ENCODE peak calls at places on chromosomes 13 and 19, in four cellular contexts. M, U, V and B are unnamed samples.

GRCh38 chr13:28541966-28542365 is 47.0 kb upstream of the FLT1 start:
- DNase-seq in U (no peak), M (no peak), V (no peak), B (no peak)

GRCh38 chr13:54949735-54950134 is 1921.1 kb downstream of the OLFM4 start:
- DNase-seq in U (no peak), M (no peak), V (no peak), B (no peak)

GRCh38 chr13:42047561-42048322 is 706 bp upstream of the DGKH start:
- DNase-seq in M (peak; percentile 71), V (peak; percentile 40), U (peak; percentile 8), B (no peak)

GRCh38 chr19:16882146-16882545 is 6.7 kb upstream of the F2RL3 start:
- DNase-seq in V (no peak), M (no peak), U (no peak), B (no peak)

GRCh38 chr13:26688286-26688685 is 72.3 kb downstream of the GPR12 start:
- DNase-seq in V (no peak), M (no peak), U (no peak), B (no peak)

GRCh38 chr13:39942901-39943273 is 287.4 kb downstream of the COG6 start:
- DNase-seq in M (peak; percentile 63), U (peak; percentile 50), V (peak; percentile 58), B (peak; percentile 66)

GRCh38 chr13:100808848-100809247 is 134.3 kb upstream of the TMTC4 start:
- DNase-seq in M (no peak), U (no peak), V (no peak), B (no peak)

GRCh38 chr13:57629821-57630235 is 1.7 kb upstream of the PCDH17 start:
- DNase-seq in U (no peak), V (no peak), M (peak; percentile 95), B (no peak)

GRCh38 chr19:6066661-6067646 is 43.3 kb downstream of the RFX2 start:
- DNase-seq in V (peak; percentile 86), M (peak; percentile 90), U (no peak), B (peak; percentile 97)

GRCh38 chr13:21402586-21403307 is 56.4 kb downstream of the ZDHHC20 start:
- DNase-seq in V (peak; percentile 7), U (no peak), M (no peak), B (peak; percentile 67)

GRCh38 chr13:99344610-99345208 is 37.5 kb upstream of the GPR183 start:
- DNase-seq in U (no peak), M (no peak), V (no peak), B (no peak)

GRCh38 chr19:5128251-5128931 is 159.5 kb downstream of the KDM4B start:
- DNase-seq in M (peak; percentile 78), U (no peak), V (no peak), B (no peak)

GRCh38 chr19:1473056-1473400 is 6.0 kb downstream of the C19orf25 start:
- DNase-seq in M (no peak), U (no peak), V (no peak), B (no peak)

GRCh38 chr13:110410000-110410399 is 102.9 kb downstream of the COL4A2 start:
- DNase-seq in M (no peak), U (no peak), V (no peak), B (no peak)

GRCh38 chr19:11088508-11089253 is 582 bp upstream of the LDLR start:
- DNase-seq in M (no peak), U (no peak), V (no peak), B (peak; percentile 81)

GRCh38 chr13:33236021-33236420 is 49.5 kb downstream of the STARD13 start:
- DNase-seq in U (no peak), M (no peak), V (no peak), B (no peak)

GRCh38 chr19:46049597-46049996 is 8.8 kb upstream of the IGFL4 start:
- DNase-seq in M (no peak), V (no peak), U (no peak), B (no peak)

GRCh38 chr13:46171223-46171622 is 10.8 kb downstream of the LCP1 start:
- DNase-seq in V (no peak), M (no peak), U (no peak), B (no peak)

GRCh38 chr19:41847351-41848105 is 2.7 kb downstream of the DMRTC2 start:
- DNase-seq in U (no peak), V (no peak), M (no peak), B (no peak)

GRCh38 chr19:50663280-50663790 is 14.1 kb downstream of the C19orf81 start:
- DNase-seq in V (peak; percentile 72), M (peak; percentile 64), U (no peak), B (peak; percentile 27)

GRCh38 chr13:105231579-105231978 is 1303.9 kb downstream of the EFNB2 start:
- DNase-seq in V (no peak), M (no peak), U (no peak), B (no peak)

GRCh38 chr13:97273341-97273831 is 51.3 kb downstream of the MBNL2 start:
- DNase-seq in M (no peak), U (no peak), V (no peak), B (no peak)

GRCh38 chr13:46160474-46161066 is 21.4 kb downstream of the LCP1 start:
- DNase-seq in M (peak; percentile 75), V (peak; percentile 47), U (no peak), B (peak; percentile 58)

GRCh38 chr13:114108141-114108761 is 24.2 kb downstream of the RASA3 start:
- DNase-seq in U (no peak), M (no peak), V (no peak), B (no peak)

GRCh38 chr19:51030631-51031030 is 4.2 kb downstream of the KLK12 start:
- DNase-seq in U (no peak), M (peak; percentile 12), V (no peak), B (no peak)

GRCh38 chr13:42174344-42175162 is 97.4 kb upstream of the AKAP11 start:
- DNase-seq in U (no peak), V (no peak), M (no peak), B (no peak)

GRCh38 chr13:51594432-51594831 is 10.2 kb downstream of the WDFY2 start:
- DNase-seq in M (no peak), V (no peak), U (no peak), B (no peak)

GRCh38 chr13:51590231-51590630 is 6.0 kb downstream of the WDFY2 start:
- DNase-seq in M (no peak), U (no peak), V (no peak), B (no peak)

GRCh38 chr13:51589793-51590192 is 5.5 kb downstream of the WDFY2 start:
- DNase-seq in U (no peak), M (peak; percentile 17), V (no peak), B (no peak)

GRCh38 chr13:51588406-51588949 is 4.2 kb downstream of the WDFY2 start:
- DNase-seq in V (no peak), U (no peak), M (no peak), B (no peak)

DNA sequence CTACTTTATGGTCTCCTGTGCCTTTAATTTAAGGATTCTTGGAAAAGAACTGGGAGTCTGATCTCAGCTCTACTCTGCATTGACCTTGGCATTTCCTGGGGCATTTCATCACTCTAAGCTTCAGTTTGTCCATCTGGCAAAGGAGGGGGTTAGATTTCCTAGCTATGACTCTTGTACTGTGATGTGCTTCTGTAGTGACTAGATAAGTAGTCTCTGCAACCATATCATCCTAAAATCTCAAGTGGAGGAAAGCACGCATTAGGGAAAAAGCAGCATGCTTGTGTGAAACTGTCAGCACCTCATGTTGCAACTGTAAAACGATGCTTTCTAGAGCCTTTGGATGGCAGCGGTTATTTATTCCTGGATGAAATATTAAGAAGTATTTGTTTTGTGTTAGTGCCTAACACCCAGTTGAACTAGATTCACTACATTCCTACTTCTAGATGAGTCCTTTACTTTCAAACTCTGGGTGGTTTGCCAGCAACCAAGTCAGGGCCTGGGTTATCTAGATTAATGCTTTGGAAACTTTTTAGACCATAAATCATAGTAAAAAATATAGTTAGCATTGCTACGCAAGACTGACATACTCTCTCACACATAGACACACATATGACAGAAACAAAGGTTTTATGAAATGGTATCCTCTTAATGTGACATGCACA is 6.8 kb downstream of the WDFY2 start:
- DNase-seq in M (peak; percentile 41), U (no peak), V (peak; percentile 35), B (peak; percentile 63)
- TF ChIP-seq PBX3 in M (peak; percentile 93), U (no peak), V (no peak), B (no peak)

GRCh38 chr13:102018716-102019115 is 383.1 kb downstream of the FGF14 start:
- DNase-seq in M (no peak), V (no peak), U (no peak), B (no peak)

GRCh38 chr13:102020611-102021216 is 381.1 kb downstream of the FGF14 start:
- DNase-seq in M (no peak), U (no peak), V (no peak), B (no peak)

GRCh38 chr13:102017248-102017647 is 384.6 kb downstream of the FGF14 start:
- DNase-seq in V (no peak), U (no peak), M (no peak), B (no peak)

GRCh38 chr13:102021777-102022176 is 380.1 kb downstream of the FGF14 start:
- DNase-seq in V (no peak), U (no peak), M (no peak), B (no peak)
- TF ChIP-seq PBX3 in V (no peak), U (no peak), M (no peak), B (no peak)

DNA sequence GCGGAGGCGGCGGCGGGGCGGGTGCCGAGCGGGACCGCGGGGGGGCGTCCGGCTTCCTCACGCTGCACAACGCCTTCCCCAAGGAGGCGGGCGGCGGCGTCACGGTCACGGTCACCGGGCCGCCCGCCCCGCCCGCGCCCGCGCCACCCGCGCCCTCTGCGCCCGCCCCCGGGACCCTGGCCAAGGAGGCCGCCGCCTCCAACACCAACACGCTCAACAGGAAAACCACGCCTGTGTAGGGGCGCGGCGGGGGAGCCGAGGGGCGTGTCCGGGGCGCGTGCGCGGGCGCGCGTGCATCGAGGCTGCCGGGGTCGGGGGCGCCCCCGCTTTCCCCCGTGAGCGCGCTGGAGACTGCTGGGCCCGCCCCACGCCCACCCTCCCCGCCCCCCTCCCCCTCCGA is 8.8 kb upstream of the CACNG6 start:
- DNase-seq in U (no peak), M (peak; percentile 80), V (peak; percentile 64), B (no peak)
- TF ChIP-seq PBX3 in U (no peak), M (no peak), V (no peak), B (no peak)

GRCh38 chr13:94602467-94602866 is 810 bp downstream of the GPR180 start:
- DNase-seq in M (no peak), U (no peak), V (no peak), B (no peak)
- TF ChIP-seq PBX3 in M (no peak), U (no peak), V (no peak), B (no peak)

DNA sequence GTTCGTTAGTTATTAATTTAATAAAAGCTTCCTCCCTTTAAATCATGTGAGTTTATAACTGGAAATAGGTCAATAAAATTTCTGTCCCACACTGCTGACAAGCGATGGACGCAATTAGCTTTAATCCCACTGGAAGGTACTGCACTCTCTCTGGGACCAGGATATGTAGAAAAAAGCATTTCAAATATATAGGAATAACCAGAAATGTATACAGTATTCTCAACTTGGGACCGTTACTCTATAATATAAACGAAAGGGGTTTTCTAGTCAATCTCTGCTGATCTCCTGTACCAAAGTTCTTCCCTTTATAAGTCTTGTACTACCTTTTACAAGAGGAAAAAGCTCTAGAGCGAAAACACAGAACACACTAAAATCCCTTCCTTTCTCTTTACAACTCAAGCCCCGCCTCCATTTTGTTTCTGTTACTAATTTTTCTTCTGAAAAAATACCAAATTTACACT is 1.8 kb upstream of the USPL1 start:
- DNase-seq in M (peak; percentile 26), U (no peak), V (no peak), B (peak; percentile 8)
- TF ChIP-seq PBX3 in M (no peak), U (no peak), V (no peak), B (no peak)

GRCh38 chr13:53338760-53339159 is 310.1 kb downstream of the OLFM4 start:
- DNase-seq in V (no peak), U (no peak), M (no peak), B (no peak)
- TF ChIP-seq PBX3 in V (no peak), U (no peak), M (no peak), B (no peak)